ENCODE peak calls at places on chromosomes 13 and 19, in five cellular contexts. J is A549, O is A673, U is upper lobe of right lung, C is cardiac muscle cell. E is an unnamed sample.

GRCh38 chr19:6238643-6239281 is 41.0 kb downstream of the MLLT1 start:
- DNase-seq in J (no peak), O (no peak), U (peak; percentile 70), C (peak; percentile 83), E (no peak)

GRCh38 chr13:37427843-37428494 is 170.6 kb downstream of the POSTN start:
- DNase-seq in J (no peak), O (no peak), U (no peak), C (peak; percentile 56), E (no peak)

GRCh38 chr13:103243495-103243894 is 177.3 kb upstream of the SLC10A2 start:
- DNase-seq in J (no peak), O (no peak), U (no peak), C (no peak), E (no peak)

GRCh38 chr13:67075239-67075638 is 154.9 kb downstream of the PCDH9 start:
- DNase-seq in J (no peak), O (no peak), U (no peak), C (peak; percentile 64), E (no peak)

GRCh38 chr19:49896863-49897621 is at the start of gene IL4I1:
- DNase-seq in J (no peak), O (no peak), U (peak; percentile 73), C (peak; percentile 41), E (no peak)

GRCh38 chr13:30138511-30138910 is 168.8 kb downstream of the KATNAL1 start:
- DNase-seq in J (no peak), O (no peak), U (no peak), C (no peak), E (no peak)

GRCh38 chr19:4257025-4257424 is 10.1 kb downstream of the YJU2 start:
- DNase-seq in J (no peak), O (no peak), U (no peak), C (no peak), E (no peak)

GRCh38 chr13:27005556-27005955 is 166.1 kb downstream of the USP12 start:
- DNase-seq in J (no peak), O (no peak), U (no peak), C (peak; percentile 52), E (no peak)

GRCh38 chr13:28493740-28494536 is 990 bp downstream of the FLT1 start:
- DNase-seq in J (no peak), O (no peak), U (peak; percentile 74), C (no peak), E (no peak)

GRCh38 chr13:113044431-113045114 is 61.0 kb upstream of the F7 start:
- DNase-seq in J (no peak), O (peak; percentile 88), U (no peak), C (no peak), E (no peak)

GRCh38 chr13:94595943-94596574 is at the start of gene TGDS:
- DNase-seq in J (peak; percentile 73), O (peak; percentile 97), U (peak; percentile 96), C (peak; percentile 93), E (peak; percentile 90)

GRCh38 chr13:100941811-100942361 is 267.3 kb upstream of the TMTC4 start:
- DNase-seq in J (no peak), O (peak; percentile 20), U (no peak), C (no peak), E (no peak)

DNA sequence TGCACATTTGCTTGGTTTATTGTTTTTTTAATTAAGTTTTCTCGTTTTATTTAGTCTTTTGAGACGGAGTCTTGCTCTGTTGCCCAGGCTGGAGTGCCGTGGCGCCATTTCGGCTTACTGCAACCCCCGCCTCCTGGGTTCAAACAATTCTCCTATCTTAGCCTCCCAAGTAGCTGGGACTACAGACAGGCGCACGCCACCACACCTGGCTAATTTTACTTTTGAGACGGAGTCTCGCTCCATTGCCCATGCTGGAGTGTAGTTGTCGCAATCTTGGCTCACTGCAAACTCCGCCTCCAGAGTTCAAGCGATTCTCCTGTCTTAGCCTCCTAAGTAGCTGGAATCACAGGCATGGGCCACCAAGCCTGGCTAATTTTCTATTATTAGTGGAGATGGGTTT is 1.3 kb downstream of the RPS9 start:
- DNase-seq in J (no peak), O (no peak), U (no peak), C (peak; percentile 45), E (no peak)
- H3K27ac ChIP-seq in J (peak overlapping the region; percentile 92), O (peak overlapping the region; percentile 97), U (peak overlapping the region; percentile 95), C (no peak overlapping the region), E (no peak overlapping the region)

DNA sequence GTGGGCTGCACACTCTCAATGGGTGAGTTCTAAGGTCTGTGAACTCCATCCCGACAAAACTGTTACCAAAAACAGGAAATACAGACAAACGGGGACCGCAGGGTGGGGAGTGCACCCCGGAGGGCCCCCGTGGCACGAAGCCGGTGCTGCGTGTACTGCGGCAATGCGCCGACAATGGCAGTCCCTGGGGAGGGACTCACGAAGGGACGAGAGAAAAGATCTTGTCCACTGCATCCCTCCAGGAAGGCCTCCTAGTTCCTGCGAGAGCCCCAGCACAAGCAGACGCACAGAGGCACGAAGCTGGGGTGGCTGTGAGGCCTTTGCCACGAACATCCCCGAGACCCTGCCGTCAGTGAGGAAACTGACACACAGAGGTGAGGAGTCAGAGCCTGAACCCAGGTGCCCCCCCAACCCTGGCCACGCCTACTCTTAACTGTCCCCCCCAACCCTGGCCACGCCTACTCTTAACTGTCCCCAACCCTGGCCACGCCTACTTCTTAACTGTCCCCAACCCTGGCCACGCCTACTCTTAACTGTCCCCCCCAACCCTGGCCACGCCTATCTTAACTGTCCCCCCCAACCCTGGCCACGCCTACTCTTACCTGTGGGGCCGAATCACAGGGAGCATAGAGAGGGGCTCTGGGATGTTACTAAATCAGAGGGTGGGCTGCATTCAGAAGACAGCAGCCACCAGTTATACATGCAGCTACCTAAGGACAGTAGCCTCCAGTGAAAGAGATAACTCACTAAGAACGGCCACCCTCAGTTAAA is 4.2 kb downstream of the MED16 start:
- DNase-seq in J (no peak), O (no peak), U (no peak), C (no peak), E (no peak)
- H3K4me1 ChIP-seq in J (no peaks in the 10 kb centered on the region), O (no peaks in the 10 kb centered on the region), U (peaks cover 5% of the 10 kb centered on the region), C (no peaks in the 10 kb centered on the region), E (no peaks in the 10 kb centered on the region)

DNA sequence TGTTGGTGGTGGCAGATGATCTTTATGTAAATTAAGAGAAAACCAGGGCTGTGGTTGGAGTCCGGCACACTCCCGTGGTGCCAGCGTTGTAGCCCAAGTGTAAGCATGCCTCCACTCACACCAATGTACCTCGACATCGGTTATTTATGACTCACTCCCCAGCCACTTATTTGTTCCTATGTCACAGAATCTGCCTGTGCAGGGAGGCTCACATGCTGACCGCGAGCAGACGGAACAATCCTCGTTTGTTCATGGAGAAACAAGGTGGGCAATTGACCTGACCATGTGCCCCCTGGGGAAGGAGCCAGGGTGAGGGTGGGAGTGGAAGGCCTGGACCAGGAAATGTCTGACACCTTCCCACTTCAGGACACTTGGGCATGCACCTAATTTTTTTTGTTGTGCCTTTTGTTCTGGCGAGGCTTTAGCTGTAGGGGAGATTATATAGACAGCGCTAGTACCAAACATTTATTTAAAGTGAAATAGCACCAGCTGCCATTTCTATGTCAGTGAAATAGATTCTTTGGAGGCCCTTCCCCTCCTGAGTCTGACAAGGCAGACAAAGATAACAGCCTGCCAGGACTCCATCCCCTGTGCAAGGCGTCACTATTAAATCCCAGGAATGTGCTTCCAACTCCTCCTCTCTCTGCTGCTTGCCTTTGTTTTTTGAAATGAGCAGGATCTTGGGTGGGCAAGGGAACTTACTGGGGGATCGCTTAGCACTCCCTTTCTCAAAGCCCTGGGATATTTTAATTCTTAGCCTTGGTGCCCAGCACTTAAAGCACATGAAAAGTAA is 394.2 kb downstream of the FGF9 start:
- DNase-seq in J (no peak), O (no peak), U (no peak), C (no peak), E (no peak)
- H3K4me3 ChIP-seq in J (no peak overlapping the region), O (no peak overlapping the region), U (no peak overlapping the region), C (no peak overlapping the region), E (no peak overlapping the region)

DNA sequence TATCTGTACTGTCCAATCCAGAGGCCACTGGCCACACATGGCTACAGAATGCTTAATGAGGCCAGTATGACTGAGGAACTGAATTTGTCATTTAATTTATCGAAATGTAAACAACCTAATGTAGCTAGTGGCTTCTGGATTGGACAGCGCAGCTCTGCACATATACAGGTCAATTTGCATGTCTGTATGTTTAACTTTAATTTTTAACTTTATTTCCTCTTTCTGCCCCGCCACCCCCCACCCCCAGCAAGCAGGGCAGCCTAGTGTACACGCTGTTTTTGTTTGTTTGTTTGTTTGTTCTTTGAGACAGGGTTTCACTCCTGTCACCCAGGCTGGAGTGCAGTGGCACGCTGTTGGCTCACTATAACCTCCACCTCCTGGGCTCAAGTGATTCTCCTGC is 15.5 kb downstream of the ZSWIM9 start:
- DNase-seq in J (no peak), O (no peak), U (peak; percentile 16), C (no peak), E (no peak)
- H3K27ac ChIP-seq in J (no peak overlapping the region), O (no peak overlapping the region), U (no peak overlapping the region), C (no peak overlapping the region), E (no peak overlapping the region)

GRCh38 chr13:110308377-110309158 is 1.5 kb downstream of the COL4A2 start:
- DNase-seq in J (no peak), O (peak; percentile 74), U (no peak), C (peak; percentile 78), E (no peak)
- H3K4me1 ChIP-seq in J (peaks cover 65% of the 10 kb centered on the region), O (peaks cover 46% of the 10 kb centered on the region), U (peaks cover 27% of the 10 kb centered on the region), C (peaks cover 31% of the 10 kb centered on the region), E (no peaks in the 10 kb centered on the region)

GRCh38 chr13:53018690-53019647 is 9.6 kb upstream of the OLFM4 start:
- DNase-seq in J (no peak), O (no peak), U (no peak), C (no peak), E (no peak)

GRCh38 chr13:53020764-53021332 is 7.8 kb upstream of the OLFM4 start:
- DNase-seq in J (no peak), O (no peak), U (no peak), C (no peak), E (no peak)

GRCh38 chr13:53028063-53028462 is 550 bp upstream of the OLFM4 start:
- DNase-seq in J (no peak), O (no peak), U (no peak), C (no peak), E (no peak)

GRCh38 chr13:53028637-53029121 is at the start of gene OLFM4:
- DNase-seq in J (no peak), O (no peak), U (no peak), C (no peak), E (no peak)

DNA sequence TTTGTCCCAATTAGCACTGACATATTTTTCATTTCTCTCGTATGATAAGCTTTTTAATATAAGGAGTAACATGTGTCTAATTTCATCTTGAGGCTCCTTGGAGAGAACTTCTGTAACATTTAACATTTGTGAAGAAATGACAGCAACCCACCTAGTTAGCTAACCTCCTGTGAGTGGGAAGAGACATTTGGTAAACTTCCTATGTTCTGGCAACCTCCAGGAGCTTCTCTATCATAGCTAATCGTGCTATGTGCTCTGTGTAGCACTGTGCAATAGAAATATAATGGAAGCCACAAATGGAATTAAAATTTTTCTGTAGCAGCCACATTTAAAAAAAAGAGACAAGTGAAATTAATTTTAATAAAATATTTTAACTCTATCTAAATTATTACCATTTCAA is 5.4 kb upstream of the OLFM4 start:
- DNase-seq in J (no peak), O (no peak), U (no peak), C (no peak), E (no peak)
- H3K4me3 ChIP-seq in J (no peak overlapping the region), O (no peak overlapping the region), U (no peak overlapping the region), C (no peak overlapping the region), E (no peak overlapping the region)

E was measured in iPS DF 6.9.